ENCODE peak calls at places on chromosome 14, in five cellular contexts. V is K562, W is sigmoid colon, Y is stomach, T is A549. M is an unnamed sample.

GRCh38 chr14:66804141-66804540 is 296.2 kb downstream of the GPHN start:
- DNase-seq in V (no peak), T (no peak), Y (no peak), W (no peak), M (no peak)

GRCh38 chr14:31829256-31829923 is 247.7 kb upstream of the ARHGAP5 start:
- DNase-seq in V (peak; percentile 3), Y (no peak), W (no peak), T (peak; percentile 20), M (no peak)

GRCh38 chr14:33592298-33592697 is 358.6 kb downstream of the EGLN3 start:
- DNase-seq in T (no peak), V (no peak), Y (no peak), W (no peak), M (no peak)

GRCh38 chr14:62939970-62940369 is 105.3 kb downstream of the KCNH5 start:
- DNase-seq in T (no peak), V (no peak), W (no peak), Y (no peak), M (no peak)

GRCh38 chr14:36517242-36518030 is 2.6 kb downstream of the NKX2-1 start:
- DNase-seq in T (no peak), V (no peak), W (no peak), Y (no peak), M (no peak)

GRCh38 chr14:21098134-21098891 is at the start of gene ZNF219:
- DNase-seq in Y (peak; percentile 53), W (peak; percentile 86), V (peak; percentile 58), T (peak; percentile 73), M (peak; percentile 76)

GRCh38 chr14:52877628-52878027 is 73.2 kb downstream of the FERMT2 start:
- DNase-seq in W (no peak), T (no peak), V (no peak), Y (no peak), M (no peak)

GRCh38 chr14:90275820-90276219 is 19.5 kb downstream of the PSMC1 start:
- DNase-seq in W (no peak), T (no peak), Y (no peak), V (no peak), M (no peak)

GRCh38 chr14:50336428-50336827 is 24.3 kb downstream of the DMAC2L start:
- DNase-seq in W (no peak), V (no peak), T (no peak), Y (no peak), M (no peak)

GRCh38 chr14:50520947-50521815 is 11.2 kb downstream of the MAP4K5 start:
- DNase-seq in Y (no peak), T (peak; percentile 66), V (no peak), W (no peak), M (peak; percentile 19)

GRCh38 chr14:85273099-85273677 is 256.8 kb upstream of the FLRT2 start:
- DNase-seq in W (no peak), V (no peak), T (no peak), Y (no peak), M (no peak)

GRCh38 chr14:25090716-25091454 is 40.9 kb upstream of the STXBP6 start:
- DNase-seq in W (no peak), T (peak; percentile 13), V (no peak), Y (peak; percentile 48), M (peak; percentile 43)

GRCh38 chr14:93231129-93231979 is 24.3 kb downstream of the UBR7 start:
- DNase-seq in W (no peak), V (no peak), T (peak; percentile 51), Y (no peak), M (no peak)

GRCh38 chr14:54686219-54686870 is 119.4 kb downstream of the SAMD4A start:
- DNase-seq in V (no peak), W (peak; percentile 87), T (peak; percentile 23), Y (no peak), M (no peak)

GRCh38 chr14:101731187-101732080 is 30.1 kb upstream of the PPP2R5C start:
- DNase-seq in V (peak; percentile 83), Y (peak; percentile 73), T (peak; percentile 86), W (peak; percentile 77), M (peak; percentile 92)

GRCh38 chr14:76309572-76310551 is 66.1 kb upstream of the ESRRB start:
- DNase-seq in Y (no peak), V (no peak), T (no peak), W (no peak), M (no peak)

GRCh38 chr14:32426028-32426427 is 96.9 kb downstream of the AKAP6 start:
- DNase-seq in T (no peak), Y (no peak), V (no peak), W (no peak), M (no peak)

GRCh38 chr14:58092231-58092630 is 59.8 kb downstream of the ARMH4 start:
- DNase-seq in W (no peak), T (no peak), V (no peak), Y (no peak), M (no peak)

GRCh38 chr14:28406181-28406580 is 360.4 kb upstream of the FOXG1 start:
- DNase-seq in T (no peak), Y (no peak), W (no peak), V (no peak), M (no peak)

GRCh38 chr14:91303091-91303923 is 58.8 kb upstream of the GPR68 start:
- DNase-seq in Y (no peak), W (no peak), V (peak; percentile 89), T (peak; percentile 41), M (no peak)

GRCh38 chr14:92456215-92457017 is 57.2 kb upstream of the RIN3 start:
- DNase-seq in T (peak; percentile 79), V (peak; percentile 44), W (peak; percentile 82), Y (peak; percentile 31), M (peak; percentile 35)

GRCh38 chr14:90384543-90384911 is 12.3 kb upstream of the CALM1 start:
- DNase-seq in T (no peak), V (no peak), W (no peak), Y (no peak), M (no peak)

GRCh38 chr14:95340201-95340697 is 20.5 kb upstream of the CLMN start:
- DNase-seq in Y (peak; percentile 93), V (no peak), W (no peak), T (peak; percentile 64), M (peak; percentile 93)

GRCh38 chr14:30240685-30241084 is 313.0 kb upstream of the PRKD1 start:
- DNase-seq in Y (no peak), W (no peak), V (no peak), T (no peak), M (no peak)

GRCh38 chr14:86035882-86036281 is 505.9 kb downstream of the FLRT2 start:
- DNase-seq in T (peak; percentile 31), Y (no peak), V (peak; percentile 4), W (no peak), M (no peak)

GRCh38 chr14:105529506-105530445 is 3.4 kb downstream of the TMEM121 start:
- DNase-seq in W (no peak), Y (peak; percentile 50), V (no peak), T (no peak), M (peak; percentile 20)

DNA sequence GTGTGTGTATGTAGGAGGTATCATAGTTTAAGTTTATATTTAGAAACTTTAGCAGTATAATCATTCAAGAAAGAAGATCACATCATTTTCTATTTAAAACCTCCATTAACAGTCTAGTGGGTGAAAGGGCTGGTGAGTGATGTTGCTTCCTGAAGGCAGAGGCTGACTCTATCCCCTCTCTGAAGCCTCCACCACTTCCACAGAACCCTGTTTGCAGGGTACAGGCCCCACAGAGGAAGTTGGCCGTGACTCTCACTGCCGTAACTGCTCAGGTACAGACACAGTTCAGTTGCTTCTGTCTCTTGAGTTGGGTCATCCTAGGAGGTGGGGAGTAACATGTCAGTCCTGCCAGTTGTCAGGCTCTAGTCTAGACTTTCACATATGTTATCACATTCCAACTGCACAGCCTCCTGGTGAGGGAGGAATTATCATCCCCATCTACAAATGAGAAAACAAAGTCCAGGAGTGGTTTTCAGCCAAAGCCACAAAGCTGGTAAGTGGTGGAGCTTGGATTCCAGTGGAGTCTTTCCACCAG is 31.5 kb downstream of the CFL2 start:
- DNase-seq in V (peak; percentile 12), T (no peak), Y (no peak), W (no peak), M (no peak)
- H3K27ac ChIP-seq in V (no peak overlapping the region), T (peak overlapping the region; percentile 3), Y (no peak overlapping the region), W (no peak overlapping the region), M (no peak overlapping the region)

GRCh38 chr14:68952544-68953535 is 26.3 kb downstream of the ACTN1 start:
- DNase-seq in T (no peak), V (peak; percentile 11), W (peak; percentile 85), Y (no peak), M (no peak)

GRCh38 chr14:68951800-68952540 is 27.1 kb downstream of the ACTN1 start:
- DNase-seq in W (peak; percentile 77), Y (no peak), V (no peak), T (no peak), M (no peak)

GRCh38 chr14:68949236-68949965 is 29.7 kb downstream of the ACTN1 start:
- DNase-seq in Y (no peak), W (no peak), V (no peak), T (no peak), M (no peak)

GRCh38 chr14:68950111-68950510 is 29.0 kb downstream of the ACTN1 start:
- DNase-seq in V (no peak), Y (no peak), W (no peak), T (peak; percentile 67), M (no peak)

GRCh38 chr14:68951051-68951797 is 27.9 kb downstream of the ACTN1 start:
- DNase-seq in V (peak; percentile 45), Y (peak; percentile 81), T (peak; percentile 95), W (peak; percentile 99), M (peak; percentile 86)
- TF ChIP-seq EP300 in V (no peak), Y (peak; percentile 8), T (no peak), W (no peak), M (no peak)

GRCh38 chr14:61477845-61478438 is 156.6 kb downstream of the PRKCH start:
- DNase-seq in W (peak; percentile 80), Y (peak; percentile 89), V (no peak), T (peak; percentile 70), M (peak; percentile 77)
- H3K27ac ChIP-seq in W (peak overlapping the region; percentile 74), Y (peak overlapping the region; percentile 95), V (no peak overlapping the region), T (peak overlapping the region; percentile 91), M (peak overlapping the region; percentile 73)

DNA sequence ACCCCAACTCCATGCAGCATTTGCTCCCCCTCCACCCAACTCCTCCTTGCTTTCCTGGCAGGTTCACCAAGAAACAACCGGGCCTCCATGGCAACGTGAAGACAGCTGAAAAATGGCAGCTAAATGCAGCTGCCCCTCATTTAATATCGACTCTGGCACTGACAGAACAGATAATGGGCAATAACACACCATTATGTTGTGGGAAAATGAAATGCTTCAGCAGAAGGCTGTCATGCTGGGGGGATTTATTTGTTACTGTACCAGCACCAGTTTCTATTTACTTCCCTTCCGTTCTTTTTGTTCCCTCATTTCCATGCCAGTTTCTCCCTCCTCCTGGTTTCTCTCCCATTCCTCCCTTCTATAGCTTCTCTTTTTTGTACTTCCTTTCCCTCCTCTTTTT is 440.9 kb downstream of the NRXN3 start:
- DNase-seq in T (no peak), V (no peak), W (no peak), Y (no peak), M (no peak)
- TF ChIP-seq EP300 in T (no peak), V (no peak), W (no peak), Y (no peak), M (no peak)

M was measured in transverse colon.